ENCODE peak calls at places on chromosomes 11 and 22, in seven cellular contexts. H, S, J, G, I, T and D are unnamed samples.

GRCh38 chr22:27433585-27434190 is 367.9 kb downstream of the MN1 start:
- DNase-seq in J (no peak), I (no peak), H (no peak), T (no peak), S (no peak), G (peak), D (no peak)

GRCh38 chr11:77346906-77347603 is 45.6 kb upstream of the GDPD4 start:
- DNase-seq in T (no peak), H (no peak), G (peak), I (no peak), J (no peak), S (peak), D (no peak)

GRCh38 chr11:37511425-37511933 is 913.4 kb upstream of the RAG2 start:
- DNase-seq in H (no peak), J (no peak), I (no peak), S (peak), T (no peak), G (peak), D (no peak)

GRCh38 chr22:39325392-39325932 is 6.0 kb upstream of the RPL3 start:
- DNase-seq in H (no peak), G (peak), I (no peak), S (peak), T (no peak), J (no peak), D (no peak)

GRCh38 chr11:112017538-112017937 is 7.7 kb upstream of the DLAT start:
- DNase-seq in T (no peak), H (no peak), G (no peak), S (peak), J (no peak), I (no peak), D (no peak)

GRCh38 chr11:76218449-76219206 is 12.3 kb upstream of the WNT11 start:
- DNase-seq in I (no peak), H (no peak), T (no peak), G (no peak), J (peak), S (no peak), D (peak)

GRCh38 chr11:61706452-61707400 is 26.5 kb downstream of the DAGLA start:
- DNase-seq in H (no peak), J (no peak), G (no peak), I (no peak), T (no peak), S (no peak), D (peak)

GRCh38 chr11:57131080-57131790 is 50.5 kb upstream of the LRRC55 start:
- DNase-seq in S (peak), H (peak), G (peak), J (peak), T (no peak), I (no peak), D (peak)

GRCh38 chr11:69637956-69638871 is 2.7 kb upstream of the CCND1 start:
- DNase-seq in J (peak), T (peak), I (peak), S (peak), H (peak), G (peak), D (peak)

GRCh38 chr11:7278314-7278917 is 26.7 kb downstream of the SYT9 start:
- DNase-seq in I (no peak), J (no peak), G (peak), S (peak), T (no peak), H (peak), D (peak)

GRCh38 chr11:9219572-9219971 is 45.6 kb downstream of the DENND5A start:
- DNase-seq in I (no peak), S (peak), J (no peak), H (peak), T (no peak), G (peak), D (no peak)

GRCh38 chr22:29233503-29233902 is 27.8 kb downstream of the EMID1 start:
- DNase-seq in H (no peak), J (no peak), S (no peak), T (no peak), I (no peak), G (no peak), D (no peak)

GRCh38 chr11:61157743-61158142 is 3.5 kb downstream of the VPS37C start:
- DNase-seq in J (no peak), S (no peak), G (no peak), T (no peak), H (no peak), I (peak), D (no peak)

GRCh38 chr11:1180171-1180570 is 22.4 kb downstream of the MUC5AC start:
- DNase-seq in G (no peak), H (no peak), J (no peak), I (no peak), T (no peak), S (no peak), D (no peak)

GRCh38 chr11:130313383-130314183 is 1.1 kb downstream of the ZBTB44 start:
- DNase-seq in G (peak), S (peak), I (no peak), T (no peak), H (no peak), J (no peak), D (no peak)

GRCh38 chr22:27682438-27682837 is 119.1 kb downstream of the MN1 start:
- DNase-seq in H (no peak), J (no peak), I (no peak), G (no peak), T (no peak), S (no peak), D (no peak)

GRCh38 chr11:128776434-128777284 is 82.8 kb downstream of the FLI1 start:
- DNase-seq in S (peak), T (peak), J (peak), H (peak), G (peak), I (no peak), D (peak)

GRCh38 chr11:103987631-103988594 is 48.5 kb upstream of the DDI1 start:
- DNase-seq in S (no peak), J (no peak), G (peak), H (no peak), T (no peak), I (no peak), D (no peak)

GRCh38 chr11:27349919-27350318 is 13.1 kb downstream of the CCDC34 start:
- DNase-seq in S (no peak), I (no peak), T (no peak), H (no peak), J (no peak), G (no peak), D (no peak)

GRCh38 chr11:71519546-71519945 is 7.5 kb upstream of the KRTAP5-7 start:
- DNase-seq in H (no peak), J (no peak), S (no peak), I (no peak), T (no peak), G (no peak), D (no peak)

GRCh38 chr11:91876746-91877145 is 347.9 kb upstream of the FAT3 start:
- DNase-seq in I (no peak), T (no peak), S (no peak), H (no peak), J (no peak), G (no peak), D (no peak)

GRCh38 chr11:89508544-89508943 is 17.4 kb upstream of the NOX4 start:
- DNase-seq in H (no peak), G (no peak), T (no peak), I (no peak), J (no peak), S (no peak), D (no peak)

GRCh38 chr11:112881461-112881860 is 79.8 kb upstream of the NCAM1 start:
- DNase-seq in T (peak), H (peak), G (peak), I (no peak), J (peak), S (no peak), D (peak)

GRCh38 chr11:86134580-86135318 is 65.9 kb upstream of the PICALM start:
- DNase-seq in H (no peak), G (no peak), J (no peak), S (no peak), T (no peak), I (no peak), D (no peak)

GRCh38 chr11:102864724-102865123 is 10.1 kb downstream of the MMP12 start:
- DNase-seq in T (no peak), I (no peak), S (no peak), J (no peak), H (no peak), G (no peak), D (no peak)

GRCh38 chr11:76083563-76084451 is 122.5 kb downstream of the WNT11 start:
- DNase-seq in S (peak), T (no peak), G (no peak), H (no peak), I (no peak), J (no peak), D (no peak)

GRCh38 chr22:41480397-41480735 is 11.4 kb downstream of the ACO2 start:
- DNase-seq in H (no peak), I (no peak), G (no peak), J (no peak), S (peak), T (no peak), D (no peak)

GRCh38 chr11:87430821-87431220 is 393.1 kb downstream of the TMEM135 start:
- DNase-seq in G (no peak), S (no peak), J (no peak), T (no peak), I (no peak), H (no peak), D (no peak)

GRCh38 chr22:37303821-37304274 is 21.5 kb downstream of the CYTH4 start:
- DNase-seq in I (no peak), G (peak), H (peak), J (no peak), T (peak), S (peak), D (no peak)

GRCh38 chr11:37502202-37502601 is 904.2 kb upstream of the RAG2 start:
- DNase-seq in S (peak), G (no peak), J (no peak), H (no peak), T (no peak), I (no peak), D (no peak)

GRCh38 chr11:11607772-11608171 is 14.0 kb downstream of the GALNT18 start:
- DNase-seq in J (no peak), I (no peak), S (no peak), H (peak), G (peak), T (no peak), D (no peak)

GRCh38 chr22:49418943-49419342 is 408.7 kb downstream of the BRD1 start:
- DNase-seq in I (no peak), T (no peak), S (no peak), J (no peak), G (no peak), H (no peak), D (no peak)

GRCh38 chr11:105790841-105791240 is 181.0 kb downstream of the GRIA4 start:
- DNase-seq in S (no peak), I (no peak), T (no peak), G (no peak), J (no peak), H (no peak), D (no peak)

DNA sequence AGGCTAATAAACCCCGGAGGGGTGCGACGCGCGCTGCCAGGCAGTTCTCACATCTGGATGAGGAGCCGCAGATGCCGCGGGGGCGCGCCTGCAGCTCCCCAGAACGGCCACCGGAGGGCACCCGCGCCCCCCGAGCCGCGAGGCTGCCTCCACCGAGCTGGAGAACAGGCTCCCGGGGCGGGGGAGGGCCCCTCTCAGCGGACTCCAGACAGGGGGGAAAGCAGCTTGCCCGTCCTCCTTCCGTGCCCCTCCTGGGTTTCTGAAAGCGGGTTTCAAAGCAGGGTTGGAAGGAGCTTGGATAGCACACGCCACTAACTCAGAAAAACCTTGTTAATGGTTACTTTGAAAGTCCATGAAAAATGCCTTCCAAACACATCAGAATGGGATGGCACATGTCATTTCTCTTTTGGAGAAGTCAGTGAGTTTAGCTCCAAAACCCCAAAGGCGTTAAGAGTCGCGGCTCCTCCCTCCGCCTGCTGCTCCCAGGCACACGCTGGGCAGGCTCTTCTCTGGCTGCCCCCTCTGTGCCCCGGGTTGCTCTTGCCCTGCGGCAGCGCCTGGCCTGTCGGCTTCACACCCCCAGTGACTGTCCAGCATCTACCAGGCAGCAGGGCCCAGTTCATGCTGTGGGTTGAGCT is 317.8 kb downstream of the NTM start:
- DNase-seq in S (peak), H (peak), J (peak), G (peak), T (peak), I (no peak), D (peak)
- H3K4me3 ChIP-seq in S (no peak), H (no peak), J (peak), G (no peak), T (no peak), I (no peak), D (no peak)

DNA sequence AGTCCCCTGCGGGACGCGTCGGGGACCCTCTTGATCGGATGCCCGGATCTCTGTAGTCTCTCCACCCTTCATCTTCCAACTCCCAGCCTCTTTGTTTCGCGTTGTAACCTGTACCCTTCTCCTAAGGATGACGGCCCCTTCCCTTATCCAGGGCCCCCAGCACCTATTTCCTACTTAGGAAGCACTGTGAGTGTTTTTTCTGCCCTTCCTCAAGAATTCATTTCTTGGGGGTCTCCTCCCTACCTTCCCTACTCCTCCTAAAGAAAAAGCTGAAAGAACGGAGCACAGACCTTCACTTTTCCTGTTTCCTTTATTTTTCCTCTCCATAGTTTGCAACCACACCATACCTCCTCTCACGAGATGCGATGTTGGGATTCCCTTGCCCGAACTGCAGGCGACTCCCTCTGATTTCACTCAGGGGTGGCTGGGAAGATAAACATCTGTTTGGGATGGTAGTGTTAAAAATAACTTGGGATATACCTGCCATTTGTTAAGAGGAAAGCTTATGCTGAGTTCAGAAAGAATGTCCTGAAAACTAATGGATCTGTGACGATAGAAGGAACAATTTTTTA is 593 bp downstream of the FAM118B start:
- DNase-seq in J (no peak), G (no peak), H (no peak), S (peak), T (no peak), I (no peak), D (no peak)
- TF ChIP-seq CTCF in J (no peak), G (no peak), H (no peak), S (no peak), T (no peak), I (no peak), D (no peak)

GRCh38 chr11:2464451-2465165 is 19.8 kb downstream of the KCNQ1 start:
- DNase-seq in T (peak), S (no peak), I (peak), G (no peak), J (no peak), H (no peak), D (no peak)
- H3K4me3 ChIP-seq in T (no peak), S (no peak), I (no peak), G (no peak), J (no peak), H (no peak), D (no peak)

GRCh38 chr22:35173655-35174054 is 83.6 kb upstream of the HMGXB4 start:
- DNase-seq in J (no peak), T (peak), G (no peak), H (no peak), I (no peak), S (no peak), D (no peak)

GRCh38 chr22:35178446-35178845 is 78.8 kb upstream of the HMGXB4 start:
- DNase-seq in J (no peak), I (no peak), H (no peak), S (no peak), T (no peak), G (no peak), D (no peak)

GRCh38 chr22:35175392-35175791 is 81.9 kb upstream of the HMGXB4 start:
- DNase-seq in I (no peak), S (no peak), H (no peak), J (no peak), T (peak), G (no peak), D (no peak)

GRCh38 chr22:35174398-35174797 is 82.9 kb upstream of the HMGXB4 start:
- DNase-seq in I (no peak), S (no peak), J (no peak), G (no peak), T (no peak), H (no peak), D (no peak)

GRCh38 chr22:35177811-35178210 is 79.5 kb upstream of the HMGXB4 start:
- DNase-seq in G (no peak), J (no peak), T (no peak), I (no peak), S (no peak), H (no peak), D (no peak)
- TF ChIP-seq CTCF in G (no peak), J (no peak), T (no peak), I (no peak), S (no peak), H (no peak), D (no peak)

GRCh38 chr11:24091594-24091993 is 405.3 kb upstream of the LUZP2 start:
- DNase-seq in J (no peak), I (no peak), T (no peak), G (no peak), H (no peak), S (no peak), D (peak)
- H3K4me3 ChIP-seq in J (no peak), I (no peak), T (no peak), G (no peak), H (no peak), S (no peak), D (no peak)

DNA sequence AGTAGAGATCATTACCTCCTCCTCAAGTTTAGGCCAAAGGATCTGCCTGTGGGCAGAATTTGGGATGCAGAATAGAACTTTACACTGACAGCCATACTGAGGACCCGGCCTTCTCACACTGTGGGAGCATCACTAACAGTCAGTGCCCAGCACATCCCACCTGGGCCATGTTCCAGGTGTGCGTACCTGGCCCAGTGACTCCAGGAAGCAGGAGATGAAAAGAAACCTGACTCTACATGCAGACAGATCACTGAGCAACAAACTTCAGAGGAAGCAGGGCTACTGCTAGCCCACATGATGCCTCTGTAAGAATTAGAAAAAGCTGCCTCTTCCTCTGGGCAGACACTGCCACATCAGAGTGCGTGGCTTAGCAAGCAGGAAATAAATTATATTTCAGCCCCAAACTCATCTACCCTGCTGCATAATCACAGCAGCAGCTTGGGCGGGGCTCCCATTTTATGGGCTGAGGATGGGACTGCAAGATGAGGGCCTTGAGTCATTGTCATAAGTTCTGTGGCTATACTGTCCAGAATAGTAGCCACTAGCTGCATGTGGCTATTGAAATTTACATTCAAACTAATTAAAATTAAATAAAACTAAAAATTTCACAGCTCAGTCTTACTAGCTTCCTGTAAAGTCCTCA is 6.0 kb upstream of the LMO2 start:
- DNase-seq in S (no peak), G (peak), J (no peak), H (no peak), T (no peak), I (no peak), D (no peak)
- TF ChIP-seq CTCF in S (no peak), G (no peak), J (no peak), H (no peak), T (no peak), I (no peak), D (no peak)

GRCh38 chr11:33913991-33914390 is 22.1 kb upstream of the LMO2 start:
- DNase-seq in I (no peak), S (no peak), G (no peak), J (no peak), H (no peak), T (no peak), D (no peak)

GRCh38 chr11:33920838-33921613 is 29.1 kb upstream of the LMO2 start:
- DNase-seq in S (peak), T (no peak), I (no peak), J (no peak), G (no peak), H (no peak), D (no peak)

GRCh38 chr11:33915521-33915920 is 23.6 kb upstream of the LMO2 start:
- DNase-seq in J (no peak), G (no peak), S (no peak), H (no peak), I (no peak), T (no peak), D (no peak)

GRCh38 chr11:33916736-33917135 is 24.9 kb upstream of the LMO2 start:
- DNase-seq in J (no peak), T (no peak), S (no peak), G (no peak), H (no peak), I (no peak), D (no peak)

GRCh38 chr11:33919645-33920044 is 27.8 kb upstream of the LMO2 start:
- DNase-seq in T (no peak), S (no peak), J (no peak), H (no peak), I (no peak), G (no peak), D (no peak)
- H3K4me3 ChIP-seq in T (no peak), S (no peak), J (no peak), H (no peak), I (no peak), G (no peak), D (no peak)

GRCh38 chr22:50525104-50525958 is at the start of gene SCO2:
- DNase-seq in I (peak), H (peak), G (peak), S (peak), J (peak), T (peak), D (peak)
- TF ChIP-seq CTCF in I (peak), H (no peak), G (no peak), S (peak), J (peak), T (peak), D (peak)

GRCh38 chr11:17477084-17477333 is 364 bp upstream of the ABCC8 start:
- DNase-seq in S (no peak), T (no peak), I (no peak), J (no peak), G (no peak), H (no peak), D (no peak)

GRCh38 chr11:17478064-17478463 is 1.4 kb upstream of the ABCC8 start:
- DNase-seq in G (no peak), H (no peak), T (no peak), I (no peak), J (no peak), S (no peak), D (no peak)

GRCh38 chr11:17477361-17477760 is 716 bp upstream of the ABCC8 start:
- DNase-seq in J (no peak), S (no peak), H (no peak), T (no peak), G (no peak), I (no peak), D (no peak)

GRCh38 chr11:17481905-17482304 is 5.3 kb upstream of the ABCC8 start:
- DNase-seq in I (peak), G (no peak), H (no peak), J (no peak), S (no peak), T (no peak), D (no peak)

GRCh38 chr11:17479284-17480214 is 2.9 kb upstream of the ABCC8 start:
- DNase-seq in G (peak), S (peak), J (no peak), I (no peak), H (peak), T (no peak), D (no peak)
- H3K4me3 ChIP-seq in G (no peak), S (no peak), J (peak), I (no peak), H (no peak), T (no peak), D (no peak)